ENCODE peak calls at places on chromosomes 3 and 15, in eight cellular contexts. T is stimulated activated CD4-positive, alpha-beta T cell treated with anti-CD3 and anti-CD28 coated beads, Interleukin-2, amount 100 ng/mL, for 4 hours; Y is effector CD4-positive, alpha-beta T cell; O is activated naive CD4-positive, alpha-beta T cell; K is NCI-H1930; D is GM12891; J is NCI-H446 treated with DMSO at 0.1 percent for 48 hours; C is LoVo. B is an unnamed sample.

GRCh38 chr3:10354373-10355015 is 33.6 kb upstream of the SEC13 start:
- DNase-seq in T (no peak), Y (no peak), O (no peak), K (no peak), D (no peak), J (no peak), C (no peak), B (no peak)

GRCh38 chr15:89680282-89680873 is 1.2 kb upstream of the PLIN1 start:
- DNase-seq in T (no peak), Y (no peak), O (no peak), K (no peak), D (no peak), J (peak), C (peak), B (no peak)

GRCh38 chr15:55649058-55649423 is 60.9 kb upstream of the PYGO1 start:
- DNase-seq in T (no peak), Y (no peak), O (no peak), K (no peak), D (no peak), J (no peak), C (no peak), B (no peak)

GRCh38 chr3:101809178-101810022 is 30.4 kb downstream of the NXPE3 start:
- DNase-seq in T (no peak), Y (peak), O (no peak), K (no peak), D (no peak), J (peak), C (peak), B (peak)

GRCh38 chr15:50114381-50114780 is 4.7 kb downstream of the ATP8B4 start:
- DNase-seq in T (no peak), Y (no peak), O (no peak), K (no peak), D (no peak), J (no peak), C (no peak), B (peak)

GRCh38 chr3:72155391-72156064 is 370.6 kb upstream of the PROK2 start:
- DNase-seq in T (no peak), Y (no peak), O (no peak), K (no peak), D (no peak), J (no peak), C (no peak), B (no peak)

GRCh38 chr3:170622369-170623159 is 36.7 kb upstream of the SLC7A14 start:
- DNase-seq in T (no peak), Y (no peak), O (no peak), K (no peak), D (no peak), J (peak), C (no peak), B (no peak)

GRCh38 chr3:143849854-143850549 is 1.7 kb upstream of the SLC9A9 start:
- DNase-seq in T (no peak), Y (no peak), O (no peak), K (no peak), D (no peak), J (peak), C (no peak), B (no peak)

GRCh38 chr15:78313383-78313782 is 14.0 kb upstream of the SKIC8 start:
- DNase-seq in T (no peak), Y (no peak), O (no peak), K (no peak), D (no peak), J (no peak), C (no peak), B (no peak)

GRCh38 chr3:60839242-60839641 is 412.0 kb downstream of the FHIT start:
- DNase-seq in T (no peak), Y (no peak), O (no peak), K (no peak), D (no peak), J (no peak), C (no peak), B (no peak)

GRCh38 chr3:32281570-32282106 is 43.2 kb downstream of the CMTM8 start:
- DNase-seq in T (no peak), Y (no peak), O (no peak), K (no peak), D (no peak), J (no peak), C (no peak), B (no peak)

GRCh38 chr15:90132437-90132836 is 30.2 kb upstream of the IDH2 start:
- DNase-seq in T (no peak), Y (no peak), O (no peak), K (no peak), D (no peak), J (no peak), C (no peak), B (no peak)